ENCODE peak calls at places on chromosomes 5 and 9, in five cellular contexts. V is GM23248, R is neuronal stem cell, K is mesendoderm, F is mammary epithelial cell. J is an unnamed sample.
A peak's percentile ranks its signal among the peaks of the same experiment; 100 is the strongest.

GRCh38 chr9:27276182-27277030 is 20.5 kb downstream of the EQTN start:
- DNase-seq in V (peak; percentile 67), R (peak; percentile 54), K (peak; percentile 59), F (peak; percentile 35), J (peak; percentile 53)

GRCh38 chr5:107887587-107887986 is 216.8 kb upstream of the EFNA5 start:
- DNase-seq in V (no peak), R (no peak), K (no peak), F (no peak), J (no peak)

GRCh38 chr5:96712100-96712746 is 50.0 kb downstream of the CAST start:
- DNase-seq in V (no peak), R (no peak), K (no peak), F (no peak), J (no peak)

GRCh38 chr9:134962998-134963364 is 45.3 kb upstream of the FCN1 start:
- DNase-seq in V (no peak), R (no peak), K (no peak), F (no peak), J (no peak)

GRCh38 chr9:97601228-97601898 is 31.8 kb downstream of the TSTD2 start:
- DNase-seq in V (no peak), R (no peak), K (no peak), F (no peak), J (no peak)

GRCh38 chr5:42013561-42013960 is 88.5 kb downstream of the FBXO4 start:
- DNase-seq in V (no peak), R (no peak), K (no peak), F (no peak), J (no peak)

GRCh38 chr9:96858018-96858573 is 3.8 kb upstream of the ZNF782 start:
- DNase-seq in V (peak; percentile 67), R (no peak), K (no peak), F (peak; percentile 90), J (no peak)

GRCh38 chr5:154857091-154857533 is 1.3 kb upstream of the CNOT8 start:
- DNase-seq in V (peak; percentile 94), R (no peak), K (peak; percentile 78), F (no peak), J (peak; percentile 20)

GRCh38 chr5:102313907-102314306 is 17.8 kb upstream of the SLCO4C1 start:
- DNase-seq in V (no peak), R (no peak), K (peak; percentile 29), F (no peak), J (no peak)

GRCh38 chr5:1751864-1752822 is 47.5 kb downstream of the MRPL36 start:
- DNase-seq in V (no peak), R (no peak), K (no peak), F (no peak), J (no peak)

GRCh38 chr9:127204771-127205470 is 59.7 kb upstream of the GARNL3 start:
- DNase-seq in V (peak; percentile 76), R (no peak), K (peak; percentile 56), F (no peak), J (no peak)

GRCh38 chr5:62395210-62395950 is 8.3 kb downstream of the DIMT1 start:
- DNase-seq in V (peak; percentile 10), R (no peak), K (no peak), F (peak; percentile 67), J (no peak)

GRCh38 chr9:16811987-16812685 is 58.3 kb downstream of the BNC2 start:
- DNase-seq in V (no peak), R (no peak), K (no peak), F (no peak), J (no peak)

GRCh38 chr9:114178756-114179450 is 23.6 kb downstream of the COL27A1 start:
- DNase-seq in V (no peak), R (no peak), K (no peak), F (no peak), J (no peak)

GRCh38 chr9:37424204-37424685 is 1.7 kb downstream of the GRHPR start:
- DNase-seq in V (no peak), R (no peak), K (no peak), F (no peak), J (no peak)

GRCh38 chr9:21549251-21549765 is 67.2 kb upstream of the IFNE start:
- DNase-seq in V (peak; percentile 93), R (no peak), K (no peak), F (peak; percentile 83), J (no peak)

GRCh38 chr9:95876595-95876994 is 1.1 kb downstream of the ERCC6L2 start:
- DNase-seq in V (peak; percentile 58), R (no peak), K (peak; percentile 28), F (peak; percentile 25), J (no peak)

GRCh38 chr5:11346336-11346735 is 557.9 kb downstream of the CTNND2 start:
- DNase-seq in V (no peak), R (no peak), K (peak; percentile 59), F (no peak), J (no peak)

GRCh38 chr9:137276757-137277328 is 683 bp upstream of the TOR4A start:
- DNase-seq in V (peak; percentile 63), R (no peak), K (peak; percentile 84), F (no peak), J (no peak)

GRCh38 chr5:138753794-138754698 is 821 bp downstream of the CTNNA1 start:
- DNase-seq in V (peak; percentile 95), R (peak; percentile 42), K (peak; percentile 76), F (peak; percentile 73), J (no peak)

GRCh38 chr5:6773342-6774035 is 60.3 kb downstream of the TENT4A start:
- DNase-seq in V (peak; percentile 24), R (no peak), K (no peak), F (no peak), J (peak; percentile 64)

DNA sequence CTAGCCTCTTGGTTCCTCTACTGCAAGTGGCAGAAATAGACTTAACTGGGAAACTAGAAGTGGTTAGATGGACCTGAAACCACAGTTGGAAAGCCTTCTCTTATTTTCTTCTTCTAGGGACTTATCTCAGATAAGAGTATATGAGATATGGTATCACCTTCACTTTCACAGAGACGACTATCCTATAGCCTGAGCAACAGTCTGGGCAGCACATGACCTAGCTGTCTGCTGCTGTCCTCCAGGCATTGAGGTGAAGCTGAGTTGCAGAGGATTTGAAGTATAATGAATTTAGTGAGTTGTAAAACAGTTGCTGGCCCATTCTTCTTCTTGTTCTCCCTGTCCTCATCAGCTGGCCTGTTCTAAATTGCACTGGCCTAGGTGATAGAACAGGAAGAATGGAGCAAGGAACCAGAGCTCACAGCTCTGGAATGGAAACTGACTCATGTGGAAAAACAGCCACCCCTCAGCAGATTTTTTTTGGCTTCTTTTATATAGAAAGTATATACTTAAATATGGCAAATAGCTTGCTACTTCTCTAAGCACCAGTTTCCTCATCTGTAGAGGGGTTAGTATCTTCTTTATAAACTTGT is 27.8 kb downstream of the RECK start:
- DNase-seq in V (peak; percentile 78), R (no peak), K (peak; percentile 47), F (peak; percentile 24), J (no peak)
- H3K9ac ChIP-seq in V (no peak overlapping the region), R (no peak overlapping the region), K (no peak overlapping the region), F (no peak overlapping the region), J (no peak overlapping the region)

GRCh38 chr5:58912102-58912501 is 329.2 kb downstream of the RAB3C start:
- DNase-seq in V (no peak), R (no peak), K (no peak), F (no peak), J (no peak)
- H3K36me3 ChIP-seq in V (no peaks in the 10 kb centered on the region), R (no peaks in the 10 kb centered on the region), K (no peaks in the 10 kb centered on the region), F (no peaks in the 10 kb centered on the region), J (no peaks in the 10 kb centered on the region)

DNA sequence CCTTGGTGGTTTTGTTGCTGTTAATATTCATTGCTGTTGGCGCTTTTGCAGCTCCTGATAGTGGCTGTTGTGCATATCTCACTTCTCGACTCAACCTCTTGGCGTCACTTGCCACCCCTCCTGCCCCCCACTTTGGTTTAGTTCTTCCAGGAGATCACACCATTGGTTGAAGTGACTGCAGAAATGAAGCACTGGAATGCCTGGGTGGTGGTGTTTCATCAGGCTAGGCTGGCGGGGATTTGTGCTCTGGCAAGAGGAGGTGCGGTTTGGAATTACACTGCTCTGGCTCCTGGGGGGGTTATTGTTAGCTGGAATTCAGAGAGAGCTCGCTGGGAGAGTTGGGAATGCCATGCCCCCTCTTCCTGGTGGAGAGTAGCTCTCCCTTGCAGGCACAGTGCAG is 11.5 kb downstream of the PRRC2B start:
- DNase-seq in V (peak; percentile 81), R (no peak), K (peak; percentile 98), F (no peak), J (no peak)
- H3K9ac ChIP-seq in V (peak overlapping the region; percentile 2), R (no peak overlapping the region), K (peak overlapping the region; percentile 26), F (no peak overlapping the region), J (no peak overlapping the region)

GRCh38 chr5:143258559-143259253 is 144.8 kb downstream of the NR3C1 start:
- DNase-seq in V (peak; percentile 52), R (no peak), K (no peak), F (peak; percentile 75), J (no peak)
- H3K36me3 ChIP-seq in V (no peaks in the 10 kb centered on the region), R (no peaks in the 10 kb centered on the region), K (no peaks in the 10 kb centered on the region), F (no peaks in the 10 kb centered on the region), J (no peaks in the 10 kb centered on the region)

DNA sequence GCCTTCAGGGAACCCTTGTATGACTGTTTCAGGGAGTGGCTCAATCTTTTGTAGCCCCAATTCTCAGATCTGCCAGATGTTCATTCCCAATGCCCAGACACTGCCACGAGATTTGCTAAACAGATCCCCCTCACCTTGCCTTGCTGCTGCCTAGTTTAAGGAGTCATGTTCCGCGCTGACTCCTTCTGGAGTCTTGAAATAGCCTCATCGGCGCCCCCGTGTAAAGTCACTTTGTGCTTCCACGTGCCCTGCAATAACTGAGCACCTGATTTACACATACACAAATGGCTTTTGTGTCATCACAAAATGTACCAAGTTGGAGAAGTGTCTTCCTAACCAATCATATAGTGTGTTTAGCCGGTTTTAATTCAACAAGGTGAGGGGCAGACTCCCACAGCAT is 62.3 kb downstream of the PRRT1B start:
- DNase-seq in V (no peak), R (no peak), K (peak; percentile 21), F (no peak), J (no peak)
- H3K9ac ChIP-seq in V (no peak overlapping the region), R (no peak overlapping the region), K (no peak overlapping the region), F (no peak overlapping the region), J (no peak overlapping the region)

GRCh38 chr5:74772359-74772758 is 5.3 kb downstream of the NSA2 start:
- DNase-seq in V (peak; percentile 5), R (no peak), K (no peak), F (no peak), J (no peak)
- H3K36me3 ChIP-seq in V (peaks cover 56% of the 10 kb centered on the region), R (peaks cover 90% of the 10 kb centered on the region), K (no peaks in the 10 kb centered on the region), F (peaks cover 42% of the 10 kb centered on the region), J (peaks cover 73% of the 10 kb centered on the region)

GRCh38 chr9:90802534-90802933 is 915 bp downstream of the SYK start:
- DNase-seq in V (no peak), R (no peak), K (no peak), F (no peak), J (no peak)

GRCh38 chr9:90801175-90801506 is 478 bp upstream of the SYK start:
- DNase-seq in V (no peak), R (no peak), K (no peak), F (no peak), J (no peak)

GRCh38 chr9:90805006-90805993 is 3.7 kb downstream of the SYK start:
- DNase-seq in V (no peak), R (no peak), K (no peak), F (no peak), J (no peak)

GRCh38 chr9:90801507-90802289 is at the start of gene SYK:
- DNase-seq in V (no peak), R (no peak), K (peak; percentile 47), F (peak; percentile 42), J (no peak)

GRCh38 chr9:90803860-90804593 is 2.4 kb downstream of the SYK start:
- DNase-seq in V (no peak), R (no peak), K (no peak), F (no peak), J (no peak)
- H3K9ac ChIP-seq in V (no peak overlapping the region), R (no peak overlapping the region), K (no peak overlapping the region), F (no peak overlapping the region), J (no peak overlapping the region)

J was measured in SK-N-MC.